ENCODE peak calls at places on chromosomes 5 and 9, in seven cellular contexts. L is H1, H is A549, Q is fibroblast of the aortic adventitia, W is neural progenitor cell, O is breast epithelium, G is spleen. J is an unnamed sample.

GRCh38 chr9:108609227-108609894 is 246.4 kb downstream of the ACTL7B start:
- DNase-seq in L (no peak), H (no peak), Q (no peak), W (no peak), O (no peak), G (no peak), J (no peak)

GRCh38 chr5:1293997-1294838 is 650 bp downstream of the TERT start:
- DNase-seq in L (no peak), H (peak; percentile 26), Q (no peak), W (peak; percentile 64), O (peak; percentile 35), G (peak; percentile 74), J (no peak)

GRCh38 chr5:128825826-128826225 is 139.5 kb upstream of the SLC27A6 start:
- DNase-seq in L (no peak), H (no peak), Q (peak; percentile 19), W (no peak), O (no peak), G (no peak), J (peak; percentile 37)

GRCh38 chr5:57841671-57842375 is 359.2 kb upstream of the ACTBL2 start:
- DNase-seq in L (peak; percentile 60), H (peak; percentile 90), Q (peak; percentile 96), W (peak; percentile 62), O (no peak), G (no peak), J (peak; percentile 97)

GRCh38 chr9:93151097-93151784 is 17.2 kb upstream of the NINJ1 start:
- DNase-seq in L (no peak), H (no peak), Q (no peak), W (no peak), O (no peak), G (no peak), J (no peak)

GRCh38 chr5:36422957-36423356 is 121.3 kb upstream of the RANBP3L start:
- DNase-seq in L (no peak), H (no peak), Q (peak; percentile 14), W (no peak), O (no peak), G (no peak), J (peak; percentile 22)

GRCh38 chr9:119268985-119269384 is 100.2 kb downstream of the BRINP1 start:
- DNase-seq in L (no peak), H (no peak), Q (no peak), W (no peak), O (no peak), G (no peak), J (peak; percentile 6)

GRCh38 chr9:115522928-115523327 is 405.0 kb upstream of the TNC start:
- DNase-seq in L (no peak), H (no peak), Q (no peak), W (no peak), O (no peak), G (no peak), J (no peak)

GRCh38 chr9:102974530-102974929 is 20.6 kb upstream of the CYLC2 start:
- DNase-seq in L (no peak), H (peak; percentile 9), Q (no peak), W (no peak), O (no peak), G (no peak), J (no peak)

GRCh38 chr5:153883829-153884228 is 154.9 kb downstream of the FAM114A2 start:
- DNase-seq in L (no peak), H (no peak), Q (peak; percentile 7), W (peak; percentile 65), O (no peak), G (no peak), J (peak; percentile 31)

GRCh38 chr9:96550659-96551058 is 69.0 kb downstream of the CDC14B start:
- DNase-seq in L (no peak), H (no peak), Q (no peak), W (no peak), O (no peak), G (no peak), J (no peak)

GRCh38 chr9:105344283-105344682 is 99.8 kb downstream of the SLC44A1 start:
- DNase-seq in L (no peak), H (no peak), Q (peak; percentile 40), W (no peak), O (no peak), G (no peak), J (peak; percentile 40)

GRCh38 chr5:171632618-171633017 is 153.0 kb upstream of the SMIM23 start:
- DNase-seq in L (no peak), H (no peak), Q (no peak), W (no peak), O (no peak), G (no peak), J (no peak)

GRCh38 chr5:150486402-150487198 is 21.3 kb upstream of the NDST1 start:
- DNase-seq in L (peak; percentile 63), H (peak; percentile 64), Q (peak; percentile 52), W (peak; percentile 90), O (peak; percentile 87), G (peak; percentile 89), J (peak; percentile 54)

GRCh38 chr5:123421773-123422172 is 1.4 kb downstream of the CEP120 start:
- DNase-seq in L (no peak), H (no peak), Q (peak; percentile 25), W (no peak), O (no peak), G (no peak), J (no peak)

GRCh38 chr9:130845901-130846381 is 10.9 kb downstream of the ABL1 start:
- DNase-seq in L (no peak), H (peak; percentile 54), Q (peak; percentile 89), W (peak; percentile 38), O (no peak), G (no peak), J (peak; percentile 90)

GRCh38 chr5:96657068-96657467 is 5.1 kb upstream of the CAST start:
- DNase-seq in L (no peak), H (peak; percentile 70), Q (peak; percentile 92), W (no peak), O (no peak), G (no peak), J (peak; percentile 92)

GRCh38 chr9:17191095-17191494 is 56.3 kb downstream of the CNTLN start:
- DNase-seq in L (no peak), H (no peak), Q (peak; percentile 33), W (no peak), O (no peak), G (no peak), J (peak; percentile 57)

GRCh38 chr5:113378960-113379541 is 55.7 kb downstream of the TSSK1B start:
- DNase-seq in L (peak; percentile 44), H (peak; percentile 56), Q (peak; percentile 67), W (peak; percentile 72), O (no peak), G (no peak), J (peak; percentile 81)

GRCh38 chr5:5523066-5523505 is 100.6 kb downstream of the ICE1 start:
- DNase-seq in L (no peak), H (peak; percentile 32), Q (peak; percentile 27), W (no peak), O (no peak), G (no peak), J (peak; percentile 1)

GRCh38 chr5:145984072-145984471 is 47.7 kb downstream of the SH3RF2 start:
- DNase-seq in L (no peak), H (no peak), Q (no peak), W (no peak), O (no peak), G (no peak), J (no peak)

GRCh38 chr5:180330810-180331646 is 22.1 kb downstream of the GFPT2 start:
- DNase-seq in L (no peak), H (peak; percentile 95), Q (peak; percentile 100), W (no peak), O (no peak), G (peak; percentile 19), J (peak; percentile 93)

GRCh38 chr5:151066920-151067319 is 13.9 kb downstream of the TNIP1 start:
- DNase-seq in L (no peak), H (no peak), Q (no peak), W (no peak), O (no peak), G (no peak), J (no peak)

GRCh38 chr5:73558950-73559349 is 6.5 kb downstream of the ANKRA2 start:
- DNase-seq in L (no peak), H (peak; percentile 51), Q (no peak), W (no peak), O (no peak), G (no peak), J (peak; percentile 27)

GRCh38 chr9:135554718-135555117 is 6.8 kb upstream of the PAEP start:
- DNase-seq in L (no peak), H (peak; percentile 21), Q (no peak), W (no peak), O (no peak), G (no peak), J (no peak)

GRCh38 chr5:113034182-113034773 is 57.7 kb downstream of the DCP2 start:
- DNase-seq in L (no peak), H (no peak), Q (peak; percentile 87), W (peak; percentile 61), O (no peak), G (no peak), J (peak; percentile 90)

GRCh38 chr9:27888661-27889295 is 315.5 kb upstream of the C9orf72 start:
- DNase-seq in L (peak; percentile 36), H (peak; percentile 38), Q (no peak), W (no peak), O (no peak), G (peak; percentile 73), J (peak; percentile 14)

GRCh38 chr5:143431789-143432188 is 28.3 kb upstream of the NR3C1 start:
- DNase-seq in L (no peak), H (no peak), Q (no peak), W (no peak), O (no peak), G (no peak), J (no peak)

GRCh38 chr5:120510098-120510634 is 46.1 kb downstream of the PRR16 start:
- DNase-seq in L (no peak), H (no peak), Q (peak; percentile 8), W (no peak), O (no peak), G (no peak), J (no peak)

DNA sequence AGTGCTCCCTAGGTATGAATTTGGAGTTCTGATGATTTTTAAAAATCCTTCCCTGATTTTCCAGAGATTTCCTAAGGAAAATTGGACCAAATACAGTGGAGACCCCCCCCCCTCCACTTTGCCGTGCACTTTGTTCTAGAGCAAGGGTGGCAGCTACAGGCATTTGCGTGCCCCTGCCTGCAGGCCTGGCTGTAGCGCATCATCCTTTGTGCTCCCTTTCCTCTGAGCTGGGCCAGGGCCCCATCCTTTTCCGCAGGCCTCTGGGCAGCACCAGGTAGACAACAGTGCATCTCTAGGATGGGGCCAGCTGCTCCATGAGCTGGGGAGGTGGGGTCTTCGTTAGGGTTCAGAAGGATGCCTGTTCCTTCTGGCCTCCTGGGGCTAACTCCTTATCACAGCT is 39.6 kb downstream of the TRIO start:
- DNase-seq in L (no peak), H (no peak), Q (no peak), W (peak; percentile 42), O (no peak), G (no peak), J (no peak)
- H3K4me3 ChIP-seq in L (no peak overlapping the region), H (no peak overlapping the region), Q (no peak overlapping the region), W (no peak overlapping the region), O (no peak overlapping the region), G (no peak overlapping the region), J (no peak overlapping the region)

GRCh38 chr9:128203024-128203841 is at the start of gene DNM1:
- DNase-seq in L (no peak), H (peak; percentile 62), Q (peak; percentile 53), W (peak; percentile 93), O (no peak), G (peak; percentile 93), J (peak; percentile 61)
- TF ChIP-seq CTCF in L (peak; percentile 89), H (peak; percentile 94), Q (peak; percentile 53), W (peak; percentile 76), O (peak; percentile 17), G (peak; percentile 90), J (peak; percentile 39)

GRCh38 chr5:166046956-166047355 is 2244.5 kb upstream of the WWC1 start:
- DNase-seq in L (no peak), H (no peak), Q (no peak), W (no peak), O (no peak), G (no peak), J (no peak)
- H3K4me3 ChIP-seq in L (no peak overlapping the region), H (no peak overlapping the region), Q (no peak overlapping the region), W (no peak overlapping the region), O (no peak overlapping the region), G (no peak overlapping the region), J (no peak overlapping the region)

GRCh38 chr9:99023229-99023628 is 79.5 kb downstream of the COL15A1 start:
- DNase-seq in L (no peak), H (no peak), Q (no peak), W (no peak), O (no peak), G (no peak), J (no peak)
- TF ChIP-seq CTCF in L (no peak), H (no peak), Q (no peak), W (no peak), O (no peak), G (no peak), J (no peak)